ENCODE peak calls at places on chromosomes 16 and 17, in nine cellular contexts. F, K, E, P, U, G, D, Y and C are unnamed samples.

GRCh38 chr17:81483862-81484194 is 28.8 kb downstream of the ACTG1 start:
- DNase-seq in F (no peak), K (no peak), E (no peak), P (no peak), U (no peak), G (peak), D (no peak), Y (no peak), C (no peak)

GRCh38 chr17:63126607-63127006 is 160.6 kb downstream of the TANC2 start:
- DNase-seq in F (no peak), K (no peak), E (no peak), P (no peak), U (no peak), G (no peak), D (no peak), Y (no peak), C (no peak)

GRCh38 chr16:1319041-1319440 is 9.6 kb downstream of the UBE2I start:
- DNase-seq in F (no peak), K (no peak), E (no peak), P (no peak), U (no peak), G (no peak), D (no peak), Y (no peak), C (no peak)

GRCh38 chr16:4700380-4700996 is 7.1 kb downstream of the NUDT16L1 start:
- DNase-seq in F (no peak), K (no peak), E (peak), P (no peak), U (no peak), G (no peak), D (no peak), Y (no peak), C (no peak)

GRCh38 chr17:37610971-37611370 is 1.8 kb upstream of the SYNRG start:
- DNase-seq in F (no peak), K (no peak), E (no peak), P (no peak), U (no peak), G (no peak), D (no peak), Y (peak), C (no peak)

GRCh38 chr17:81927145-81927652 is 336 bp downstream of the MAFG start:
- DNase-seq in F (no peak), K (no peak), E (no peak), P (no peak), U (no peak), G (no peak), D (no peak), Y (no peak), C (no peak)

GRCh38 chr17:45230787-45231480 is 9.2 kb downstream of the FMNL1 start:
- DNase-seq in F (no peak), K (peak), E (no peak), P (no peak), U (no peak), G (no peak), D (no peak), Y (no peak), C (no peak)

GRCh38 chr17:57455063-57455914 is 199.0 kb downstream of the MSI2 start:
- DNase-seq in F (no peak), K (no peak), E (no peak), P (no peak), U (no peak), G (no peak), D (peak), Y (peak), C (no peak)

GRCh38 chr17:17044846-17045561 is 2.7 kb downstream of the MPRIP start:
- DNase-seq in F (no peak), K (no peak), E (peak), P (peak), U (no peak), G (peak), D (peak), Y (peak), C (no peak)

GRCh38 chr16:72317378-72317777 is 145.4 kb upstream of the PMFBP1 start:
- DNase-seq in F (no peak), K (no peak), E (no peak), P (peak), U (no peak), G (no peak), D (no peak), Y (no peak), C (no peak)

GRCh38 chr17:17433260-17433659 is 43.5 kb upstream of the MED9 start:
- DNase-seq in F (no peak), K (no peak), E (no peak), P (peak), U (no peak), G (no peak), D (no peak), Y (peak), C (no peak)

GRCh38 chr16:1019934-1020305 is 38.4 kb downstream of the SOX8 start:
- DNase-seq in F (no peak), K (no peak), E (no peak), P (no peak), U (no peak), G (no peak), D (no peak), Y (no peak), C (no peak)

GRCh38 chr16:89189358-89190025 is 10.8 kb downstream of the SLC22A31 start:
- DNase-seq in F (no peak), K (no peak), E (no peak), P (no peak), U (no peak), G (peak), D (no peak), Y (no peak), C (no peak)

GRCh38 chr17:30443721-30444120 is 33.5 kb upstream of the GOSR1 start:
- DNase-seq in F (no peak), K (no peak), E (no peak), P (no peak), U (no peak), G (no peak), D (no peak), Y (no peak), C (no peak)

GRCh38 chr17:81329279-81329926 is 34.3 kb upstream of the SLC38A10 start:
- DNase-seq in F (no peak), K (no peak), E (peak), P (peak), U (no peak), G (peak), D (peak), Y (peak), C (no peak)

GRCh38 chr16:24758373-24758772 is 28.9 kb downstream of the TNRC6A start:
- DNase-seq in F (no peak), K (no peak), E (no peak), P (no peak), U (no peak), G (no peak), D (no peak), Y (no peak), C (no peak)

GRCh38 chr16:24610421-24610765 is 71.0 kb downstream of the RBBP6 start:
- DNase-seq in F (peak), K (no peak), E (peak), P (no peak), U (no peak), G (peak), D (peak), Y (peak), C (no peak)

GRCh38 chr17:73042809-73043685 is 49.4 kb downstream of the SLC39A11 start:
- DNase-seq in F (no peak), K (no peak), E (no peak), P (no peak), U (no peak), G (no peak), D (no peak), Y (no peak), C (no peak)

GRCh38 chr16:9048302-9048700 is 43.1 kb upstream of the HAPSTR1 start:
- DNase-seq in F (no peak), K (no peak), E (no peak), P (no peak), U (no peak), G (no peak), D (peak), Y (no peak), C (no peak)

GRCh38 chr16:51152691-51153261 is 1.7 kb upstream of the SALL1 start:
- DNase-seq in F (no peak), K (no peak), E (no peak), P (peak), U (no peak), G (no peak), D (no peak), Y (no peak), C (no peak)

GRCh38 chr17:55818451-55819375 is 67.9 kb downstream of the PCTP start:
- DNase-seq in F (no peak), K (no peak), E (no peak), P (no peak), U (no peak), G (no peak), D (no peak), Y (no peak), C (no peak)

GRCh38 chr17:34135841-34136240 is 119.2 kb upstream of the CCL2 start:
- DNase-seq in F (no peak), K (no peak), E (no peak), P (no peak), U (no peak), G (no peak), D (no peak), Y (no peak), C (no peak)

GRCh38 chr16:10617662-10618420 is 37.4 kb upstream of the EMP2 start:
- DNase-seq in F (no peak), K (no peak), E (no peak), P (no peak), U (no peak), G (no peak), D (no peak), Y (no peak), C (no peak)

GRCh38 chr16:75317101-75317522 is 65.7 kb upstream of the BCAR1 start:
- DNase-seq in F (no peak), K (no peak), E (no peak), P (no peak), U (no peak), G (no peak), D (peak), Y (peak), C (no peak)